ENCODE peak calls at places on chromosome 5, in six cellular contexts. F is mammary epithelial cell; Q is neural progenitor cell; V is CD4-positive, alpha-beta memory T cell; O is spleen; M is lung. G is an unnamed sample.

GRCh38 chr5:138978085-138978484 is 103.0 kb upstream of the LRRTM2 start:
- DNase-seq in V (no peak), M (no peak), Q (no peak), O (no peak), F (no peak), G (no peak)

GRCh38 chr5:106397700-106398099 is 1273.0 kb downstream of the EFNA5 start:
- DNase-seq in F (peak; percentile 98), Q (no peak), M (no peak), O (no peak), V (no peak), G (no peak)

GRCh38 chr5:22779499-22779898 is 73.6 kb downstream of the CDH12 start:
- DNase-seq in M (no peak), V (no peak), O (no peak), Q (no peak), F (no peak), G (no peak)

GRCh38 chr5:75320341-75320740 is 16.7 kb upstream of the HMGCR start:
- DNase-seq in O (no peak), V (no peak), Q (no peak), M (no peak), F (no peak), G (no peak)

GRCh38 chr5:126053630-126054029 is 369.6 kb upstream of the GRAMD2B start:
- DNase-seq in M (no peak), V (no peak), Q (no peak), F (no peak), O (no peak), G (no peak)

GRCh38 chr5:1048861-1049838 is 40.5 kb downstream of the NKD2 start:
- DNase-seq in O (no peak), V (no peak), M (no peak), Q (no peak), F (no peak), G (no peak)

GRCh38 chr5:134086943-134087305 is 27.6 kb upstream of the TCF7 start:
- DNase-seq in V (peak; percentile 90), O (no peak), F (no peak), Q (no peak), M (no peak), G (no peak)

GRCh38 chr5:159655757-159656409 is 260.4 kb upstream of the ADRA1B start:
- DNase-seq in V (no peak), M (no peak), Q (no peak), F (no peak), O (no peak), G (no peak)

GRCh38 chr5:170761048-170761707 is 22.3 kb upstream of the GABRP start:
- DNase-seq in F (no peak), Q (no peak), V (no peak), M (no peak), O (no peak), G (no peak)

GRCh38 chr5:180785151-180785781 is 17.3 kb downstream of the MGAT1 start:
- DNase-seq in O (peak; percentile 75), Q (no peak), V (no peak), F (no peak), M (no peak), G (no peak)
- H3K4me1 ChIP-seq in O (peaks cover 61% of the 10 kb centered on the region), Q (peaks cover 37% of the 10 kb centered on the region), V (peaks cover 8% of the 10 kb centered on the region), F (peaks cover 21% of the 10 kb centered on the region), M (no peaks in the 10 kb centered on the region), G (peaks cover 25% of the 10 kb centered on the region)

GRCh38 chr5:54671111-54671531 is 153.6 kb downstream of the SNX18 start:
- DNase-seq in V (no peak), M (peak; percentile 72), F (peak; percentile 55), O (no peak), Q (no peak), G (no peak)
- H3K4me1 ChIP-seq in V (peaks cover 40% of the 10 kb centered on the region), M (no peaks in the 10 kb centered on the region), F (peaks cover 3% of the 10 kb centered on the region), O (peaks cover 75% of the 10 kb centered on the region), Q (no peaks in the 10 kb centered on the region), G (no peaks in the 10 kb centered on the region)

DNA sequence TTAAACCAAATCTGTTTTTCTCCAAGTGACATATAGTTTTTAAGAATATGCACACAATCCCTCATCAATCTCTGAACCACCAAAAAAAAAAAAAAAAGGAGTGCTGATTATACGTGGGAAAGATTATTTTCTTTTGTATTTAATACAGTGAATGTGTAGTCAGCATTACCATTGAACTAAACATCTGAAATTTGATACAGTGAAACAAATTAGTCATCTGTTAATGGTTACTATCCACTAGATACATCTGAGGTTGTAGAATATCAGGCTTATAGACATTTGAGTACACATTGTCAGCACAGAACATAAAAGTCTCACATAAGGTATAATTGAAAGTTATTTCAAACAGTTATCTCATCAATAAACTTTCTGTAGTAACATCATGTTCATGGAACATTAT is 87.0 kb downstream of the SLF1 start:
- DNase-seq in V (no peak), Q (no peak), O (no peak), F (no peak), M (no peak), G (no peak)
- H3K4me1 ChIP-seq in V (no peaks in the 10 kb centered on the region), Q (peaks cover 13% of the 10 kb centered on the region), O (no peaks in the 10 kb centered on the region), F (no peaks in the 10 kb centered on the region), M (no peaks in the 10 kb centered on the region), G (no peaks in the 10 kb centered on the region)

GRCh38 chr5:14172149-14172795 is 29.1 kb downstream of the TRIO start:
- DNase-seq in F (no peak), V (no peak), M (no peak), O (no peak), Q (peak; percentile 52), G (no peak)
- H3K4me1 ChIP-seq in F (peaks cover 49% of the 10 kb centered on the region), V (no peaks in the 10 kb centered on the region), M (peaks cover 51% of the 10 kb centered on the region), O (peaks cover 91% of the 10 kb centered on the region), Q (peaks cover 47% of the 10 kb centered on the region), G (peaks cover 72% of the 10 kb centered on the region)

GRCh38 chr5:149452665-149453617 is 73.8 kb upstream of the IL17B start:
- DNase-seq in V (no peak), M (no peak), O (no peak), F (peak; percentile 90), Q (peak; percentile 50), G (peak; percentile 57)

GRCh38 chr5:149453618-149454415 is 74.7 kb upstream of the IL17B start:
- DNase-seq in V (no peak), Q (no peak), O (no peak), F (no peak), M (no peak), G (no peak)

GRCh38 chr5:149448831-149449714 is 70.0 kb upstream of the IL17B start:
- DNase-seq in F (no peak), V (no peak), O (no peak), M (no peak), Q (peak; percentile 64), G (peak; percentile 63)

GRCh38 chr5:149450199-149450598 is 71.1 kb upstream of the IL17B start:
- DNase-seq in F (no peak), V (no peak), O (no peak), Q (no peak), M (peak; percentile 42), G (peak; percentile 60)

DNA sequence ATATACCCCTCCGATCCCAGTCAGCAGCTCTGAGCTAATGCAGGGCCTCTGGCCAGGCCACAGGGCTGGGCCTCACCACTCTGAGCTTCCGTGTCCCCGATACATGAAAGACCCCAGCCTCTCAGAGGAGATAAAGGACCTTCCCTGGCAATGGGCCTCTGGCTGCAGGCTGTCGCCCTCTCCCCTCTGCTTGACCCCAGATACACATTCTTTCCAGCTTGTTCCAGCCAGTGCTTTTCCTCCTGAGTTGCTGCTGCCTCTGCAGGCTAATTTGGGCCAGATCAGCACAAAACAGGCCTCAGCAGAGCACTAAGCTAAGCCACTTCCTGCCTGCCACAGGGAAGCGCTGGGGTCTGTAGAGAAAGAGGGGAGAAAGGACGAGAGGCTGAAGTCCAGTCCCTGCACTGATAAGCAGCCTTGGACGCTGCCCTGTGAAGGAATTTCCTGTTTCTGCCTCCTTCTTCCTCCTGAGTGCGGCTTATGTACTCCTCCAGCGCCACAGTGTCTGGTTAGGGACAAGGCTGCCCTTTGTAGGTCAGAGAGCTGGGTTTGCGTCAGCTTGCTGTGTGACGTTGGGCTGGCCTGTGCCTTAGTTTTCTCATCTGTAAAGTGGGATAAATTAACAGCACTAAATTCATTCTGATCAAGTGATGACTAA is 73.0 kb upstream of the IL17B start:
- DNase-seq in M (peak; percentile 53), V (no peak), Q (peak; percentile 57), F (no peak), O (no peak), G (peak; percentile 82)
- H3K4me1 ChIP-seq in M (peaks cover 7% of the 10 kb centered on the region), V (no peaks in the 10 kb centered on the region), Q (peaks cover 6% of the 10 kb centered on the region), F (peaks cover 55% of the 10 kb centered on the region), O (peaks cover 42% of the 10 kb centered on the region), G (peaks cover 71% of the 10 kb centered on the region)

DNA sequence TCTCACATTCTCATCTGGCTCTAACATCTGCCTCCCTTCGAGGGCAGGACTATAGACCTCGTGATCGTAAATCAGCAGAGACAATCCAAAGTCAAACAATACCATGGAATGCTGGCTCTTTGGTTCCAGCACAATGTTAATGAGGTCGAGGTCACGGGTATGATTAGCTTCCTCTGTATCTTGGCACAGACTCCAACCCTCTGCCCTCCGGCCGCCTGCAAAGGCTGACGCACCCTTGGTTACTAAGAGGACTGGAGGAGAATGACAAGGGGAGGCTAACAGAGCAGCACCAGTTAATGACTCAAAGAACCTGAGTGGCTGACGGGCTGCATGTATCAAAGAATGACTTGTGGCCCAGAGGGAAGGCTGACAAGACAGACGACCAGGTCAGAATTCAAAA is 10.1 kb downstream of the LHFPL2 start:
- DNase-seq in Q (peak; percentile 45), F (peak; percentile 98), M (peak; percentile 63), O (no peak), V (no peak), G (peak; percentile 52)
- H3K4me1 ChIP-seq in Q (peaks cover 30% of the 10 kb centered on the region), F (peaks cover 44% of the 10 kb centered on the region), M (peaks cover 31% of the 10 kb centered on the region), O (peaks cover 23% of the 10 kb centered on the region), V (no peaks in the 10 kb centered on the region), G (peaks cover 29% of the 10 kb centered on the region)

DNA sequence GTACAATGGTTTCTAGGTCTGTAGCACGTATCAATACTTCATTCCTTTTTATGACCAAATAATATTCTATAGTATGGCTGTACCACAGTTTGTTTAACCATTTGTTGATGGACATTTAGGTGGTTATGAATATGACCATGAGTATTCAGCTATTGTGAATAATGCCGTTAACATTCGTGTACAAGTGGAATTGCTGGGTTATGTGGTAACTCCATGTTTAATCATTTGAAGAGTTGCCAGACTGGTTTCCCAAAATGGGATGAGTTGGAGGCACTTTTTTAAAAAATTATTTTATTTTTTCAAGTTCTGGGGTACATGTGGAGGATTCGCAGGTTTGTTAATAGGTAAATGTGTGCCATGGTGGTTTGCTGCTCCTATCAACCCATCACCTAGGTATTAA is 4.6 kb downstream of the SNX2 start:
- DNase-seq in O (no peak), Q (no peak), V (no peak), F (no peak), M (no peak), G (no peak)
- H3K4me1 ChIP-seq in O (peaks cover 90% of the 10 kb centered on the region), Q (peaks cover 13% of the 10 kb centered on the region), V (peaks cover 50% of the 10 kb centered on the region), F (peaks cover 10% of the 10 kb centered on the region), M (peaks cover 10% of the 10 kb centered on the region), G (peaks cover 12% of the 10 kb centered on the region)